ENCODE peak calls at places on chromosomes 6 and 20, in eight cellular contexts. One of them, this sample, is unnamed.

GRCh38 chr6:15842718-15843117 is 179.9 kb upstream of the DTNBP1 start:
- DNase-seq in BE2C: no peak
- DNase-seq in Peyer's patch: no peak
- DNase-seq in HCT116: no peak
- DNase-seq in mesenchymal stem cell: no peak
- DNase-seq in neuronal stem cell: no peak
- DNase-seq in WERI-Rb-1: no peak
- DNase-seq in heart right ventricle: no peak
- DNase-seq in this sample: no peak

GRCh38 chr20:4740774-4741431 is 19.2 kb downstream of the PRND start:
- DNase-seq in WERI-Rb-1: peak; percentile 70
- DNase-seq in heart right ventricle: peak; percentile 34
- DNase-seq in Peyer's patch: peak; percentile 72
- DNase-seq in HCT116: peak; percentile 32
- DNase-seq in neuronal stem cell: peak; percentile 64
- DNase-seq in BE2C: peak; percentile 62
- DNase-seq in mesenchymal stem cell: peak; percentile 50
- DNase-seq in this sample: peak; percentile 76

GRCh38 chr6:157072128-157072527 is 251.2 kb downstream of the TMEM242 start:
- DNase-seq in mesenchymal stem cell: no peak
- DNase-seq in neuronal stem cell: no peak
- DNase-seq in heart right ventricle: no peak
- DNase-seq in WERI-Rb-1: no peak
- DNase-seq in BE2C: no peak
- DNase-seq in HCT116: no peak
- DNase-seq in Peyer's patch: no peak
- DNase-seq in this sample: no peak

GRCh38 chr6:140271759-140272377 is 897.4 kb upstream of the CITED2 start:
- DNase-seq in heart right ventricle: no peak
- DNase-seq in WERI-Rb-1: no peak
- DNase-seq in neuronal stem cell: peak; percentile 32
- DNase-seq in HCT116: no peak
- DNase-seq in BE2C: no peak
- DNase-seq in Peyer's patch: no peak
- DNase-seq in mesenchymal stem cell: no peak
- DNase-seq in this sample: no peak

GRCh38 chr6:133549252-133549925 is 308.2 kb downstream of the EYA4 start:
- DNase-seq in BE2C: no peak
- DNase-seq in neuronal stem cell: peak; percentile 94
- DNase-seq in WERI-Rb-1: no peak
- DNase-seq in mesenchymal stem cell: no peak
- DNase-seq in Peyer's patch: no peak
- DNase-seq in HCT116: no peak
- DNase-seq in heart right ventricle: no peak
- DNase-seq in this sample: peak; percentile 75

GRCh38 chr6:164154588-164154987 is 740.1 kb downstream of the QKI start:
- DNase-seq in Peyer's patch: no peak
- DNase-seq in HCT116: no peak
- DNase-seq in BE2C: no peak
- DNase-seq in heart right ventricle: no peak
- DNase-seq in mesenchymal stem cell: no peak
- DNase-seq in neuronal stem cell: no peak
- DNase-seq in WERI-Rb-1: no peak
- DNase-seq in this sample: no peak

GRCh38 chr20:58851969-58852458 is 502 bp upstream of the GNAS start:
- DNase-seq in BE2C: no peak
- DNase-seq in WERI-Rb-1: no peak
- DNase-seq in mesenchymal stem cell: no peak
- DNase-seq in heart right ventricle: no peak
- DNase-seq in Peyer's patch: no peak
- DNase-seq in neuronal stem cell: no peak
- DNase-seq in HCT116: no peak
- DNase-seq in this sample: no peak

GRCh38 chr6:143405381-143406154 is 44.9 kb downstream of the ADAT2 start:
- DNase-seq in mesenchymal stem cell: peak; percentile 12
- DNase-seq in BE2C: no peak
- DNase-seq in WERI-Rb-1: no peak
- DNase-seq in HCT116: no peak
- DNase-seq in neuronal stem cell: no peak
- DNase-seq in Peyer's patch: no peak
- DNase-seq in heart right ventricle: no peak
- DNase-seq in this sample: no peak

GRCh38 chr20:60209048-60209447 is 250.8 kb downstream of the CDH26 start:
- DNase-seq in Peyer's patch: no peak
- DNase-seq in BE2C: no peak
- DNase-seq in heart right ventricle: no peak
- DNase-seq in WERI-Rb-1: no peak
- DNase-seq in neuronal stem cell: no peak
- DNase-seq in mesenchymal stem cell: no peak
- DNase-seq in HCT116: no peak
- DNase-seq in this sample: no peak

GRCh38 chr20:6588296-6588695 is 179.2 kb upstream of the BMP2 start:
- DNase-seq in heart right ventricle: no peak
- DNase-seq in BE2C: no peak
- DNase-seq in Peyer's patch: no peak
- DNase-seq in neuronal stem cell: no peak
- DNase-seq in WERI-Rb-1: no peak
- DNase-seq in mesenchymal stem cell: no peak
- DNase-seq in HCT116: no peak
- DNase-seq in this sample: no peak

GRCh38 chr6:170083236-170084051 is 207.4 kb downstream of the DLL1 start:
- DNase-seq in Peyer's patch: no peak
- DNase-seq in WERI-Rb-1: no peak
- DNase-seq in mesenchymal stem cell: no peak
- DNase-seq in heart right ventricle: no peak
- DNase-seq in HCT116: no peak
- DNase-seq in neuronal stem cell: no peak
- DNase-seq in BE2C: no peak
- DNase-seq in this sample: no peak

GRCh38 chr6:130215526-130215925 is 7.2 kb downstream of the SAMD3 start:
- DNase-seq in heart right ventricle: no peak
- DNase-seq in mesenchymal stem cell: no peak
- DNase-seq in Peyer's patch: no peak
- DNase-seq in WERI-Rb-1: no peak
- DNase-seq in HCT116: no peak
- DNase-seq in neuronal stem cell: no peak
- DNase-seq in BE2C: no peak
- DNase-seq in this sample: no peak

GRCh38 chr6:56370127-56370540 is 122.8 kb upstream of the COL21A1 start:
- DNase-seq in WERI-Rb-1: no peak
- DNase-seq in Peyer's patch: no peak
- DNase-seq in HCT116: peak; percentile 76
- DNase-seq in neuronal stem cell: peak; percentile 17
- DNase-seq in mesenchymal stem cell: peak; percentile 54
- DNase-seq in heart right ventricle: peak; percentile 72
- DNase-seq in BE2C: peak; percentile 78
- DNase-seq in this sample: no peak

GRCh38 chr6:161238076-161238869 is 35.6 kb downstream of the AGPAT4 start:
- DNase-seq in Peyer's patch: no peak
- DNase-seq in heart right ventricle: no peak
- DNase-seq in BE2C: no peak
- DNase-seq in neuronal stem cell: no peak
- DNase-seq in WERI-Rb-1: no peak
- DNase-seq in HCT116: no peak
- DNase-seq in mesenchymal stem cell: no peak
- DNase-seq in this sample: no peak

GRCh38 chr20:52192296-52193007 is 873 bp upstream of the ZFP64 start:
- DNase-seq in mesenchymal stem cell: peak; percentile 44
- DNase-seq in HCT116: peak; percentile 38
- DNase-seq in BE2C: peak; percentile 59
- DNase-seq in heart right ventricle: peak; percentile 44
- DNase-seq in Peyer's patch: peak; percentile 52
- DNase-seq in WERI-Rb-1: peak; percentile 65
- DNase-seq in neuronal stem cell: peak; percentile 48
- DNase-seq in this sample: peak; percentile 56

GRCh38 chr6:47161176-47161687 is 119.1 kb upstream of the ADGRF1 start:
- DNase-seq in WERI-Rb-1: no peak
- DNase-seq in mesenchymal stem cell: no peak
- DNase-seq in heart right ventricle: no peak
- DNase-seq in HCT116: peak; percentile 29
- DNase-seq in BE2C: no peak
- DNase-seq in neuronal stem cell: no peak
- DNase-seq in Peyer's patch: no peak
- DNase-seq in this sample: no peak

GRCh38 chr6:170442596-170442995 is 110.5 kb downstream of the PSMB1 start:
- DNase-seq in mesenchymal stem cell: no peak
- DNase-seq in neuronal stem cell: no peak
- DNase-seq in heart right ventricle: no peak
- DNase-seq in Peyer's patch: no peak
- DNase-seq in WERI-Rb-1: no peak
- DNase-seq in HCT116: no peak
- DNase-seq in BE2C: no peak
- DNase-seq in this sample: no peak

GRCh38 chr6:89952696-89953095 is 58.4 kb downstream of the GJA10 start:
- DNase-seq in Peyer's patch: peak; percentile 79
- DNase-seq in neuronal stem cell: no peak
- DNase-seq in WERI-Rb-1: no peak
- DNase-seq in mesenchymal stem cell: peak; percentile 21
- DNase-seq in HCT116: no peak
- DNase-seq in heart right ventricle: no peak
- DNase-seq in BE2C: no peak
- DNase-seq in this sample: peak; percentile 89

GRCh38 chr6:30443657-30444450 is 45.5 kb upstream of the HLA-E start:
- DNase-seq in BE2C: no peak
- DNase-seq in mesenchymal stem cell: peak; percentile 13
- DNase-seq in heart right ventricle: no peak
- DNase-seq in Peyer's patch: no peak
- DNase-seq in WERI-Rb-1: no peak
- DNase-seq in HCT116: no peak
- DNase-seq in neuronal stem cell: no peak
- DNase-seq in this sample: no peak

GRCh38 chr6:84811351-84811750 is 47.0 kb upstream of the TBX18 start:
- DNase-seq in neuronal stem cell: no peak
- DNase-seq in mesenchymal stem cell: no peak
- DNase-seq in Peyer's patch: no peak
- DNase-seq in BE2C: no peak
- DNase-seq in WERI-Rb-1: no peak
- DNase-seq in heart right ventricle: no peak
- DNase-seq in HCT116: no peak
- DNase-seq in this sample: no peak

GRCh38 chr6:16136536-16137450 is 7.9 kb downstream of the MYLIP start:
- DNase-seq in neuronal stem cell: no peak
- DNase-seq in BE2C: no peak
- DNase-seq in Peyer's patch: no peak
- DNase-seq in mesenchymal stem cell: peak; percentile 86
- DNase-seq in HCT116: peak; percentile 21
- DNase-seq in heart right ventricle: no peak
- DNase-seq in WERI-Rb-1: no peak
- DNase-seq in this sample: no peak

DNA sequence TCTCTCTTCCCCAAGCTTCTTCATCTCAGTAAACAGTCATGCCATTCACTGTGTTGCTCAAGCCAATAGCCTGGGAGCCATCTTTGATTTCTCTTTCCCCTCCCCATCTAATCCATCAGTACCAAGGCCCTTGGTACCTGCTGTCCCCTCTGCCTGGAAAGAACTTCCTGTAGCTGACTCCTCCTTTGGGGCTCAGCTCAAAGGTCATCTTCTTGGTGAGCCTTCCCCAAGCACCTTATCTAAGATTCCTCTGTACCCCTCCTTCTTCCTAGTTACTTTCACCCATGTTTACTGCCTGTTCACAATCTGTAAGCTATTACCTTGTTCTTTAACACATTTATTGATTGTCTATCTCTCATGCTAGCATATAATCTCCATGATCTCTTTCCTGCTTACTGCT is 3.5 kb downstream of the AARS2 start:
- DNase-seq in HCT116: no peak
- DNase-seq in neuronal stem cell: no peak
- DNase-seq in WERI-Rb-1: no peak
- DNase-seq in mesenchymal stem cell: no peak
- DNase-seq in BE2C: no peak
- DNase-seq in Peyer's patch: no peak
- DNase-seq in heart right ventricle: no peak
- DNase-seq in this sample: no peak
- H3K36me3 ChIP-seq in HCT116: peaks cover 48% of the 10 kb centered on the region
- H3K36me3 ChIP-seq in neuronal stem cell: peaks cover 57% of the 10 kb centered on the region
- H3K36me3 ChIP-seq in WERI-Rb-1: peaks cover 81% of the 10 kb centered on the region
- H3K36me3 ChIP-seq in mesenchymal stem cell: peaks cover 66% of the 10 kb centered on the region
- H3K36me3 ChIP-seq in BE2C: peaks cover 69% of the 10 kb centered on the region
- H3K36me3 ChIP-seq in Peyer's patch: peaks cover 68% of the 10 kb centered on the region
- H3K36me3 ChIP-seq in heart right ventricle: no peaks in the 10 kb centered on the region
- H3K36me3 ChIP-seq in this sample: peaks cover 41% of the 10 kb centered on the region

DNA sequence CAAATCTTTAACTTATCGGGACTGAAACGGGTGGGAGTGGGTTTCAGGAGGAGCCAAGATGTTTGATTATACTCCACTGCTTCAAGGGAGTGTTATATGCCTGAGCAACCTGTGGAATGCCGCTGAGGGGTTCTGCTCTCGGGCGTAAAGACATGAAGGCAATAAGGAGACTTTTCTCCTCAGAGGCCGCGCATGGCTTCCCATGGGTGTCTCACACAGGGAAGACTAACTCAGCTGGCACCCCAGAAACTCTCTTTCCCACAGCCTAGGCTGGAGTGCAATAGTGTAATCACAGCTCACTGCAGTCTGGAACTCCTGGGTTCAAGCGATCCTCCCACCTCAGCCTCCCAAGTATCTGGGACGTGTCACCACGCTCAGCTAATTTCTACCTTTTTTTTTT is 5.1 kb upstream of the C20orf141 start:
- DNase-seq in neuronal stem cell: no peak
- DNase-seq in BE2C: no peak
- DNase-seq in WERI-Rb-1: no peak
- DNase-seq in Peyer's patch: no peak
- DNase-seq in HCT116: no peak
- DNase-seq in mesenchymal stem cell: no peak
- DNase-seq in heart right ventricle: no peak
- DNase-seq in this sample: no peak
- H3K36me3 ChIP-seq in neuronal stem cell: no peaks in the 10 kb centered on the region
- H3K36me3 ChIP-seq in BE2C: no peaks in the 10 kb centered on the region
- H3K36me3 ChIP-seq in WERI-Rb-1: no peaks in the 10 kb centered on the region
- H3K36me3 ChIP-seq in Peyer's patch: no peaks in the 10 kb centered on the region
- H3K36me3 ChIP-seq in HCT116: no peaks in the 10 kb centered on the region
- H3K36me3 ChIP-seq in mesenchymal stem cell: no peaks in the 10 kb centered on the region
- H3K36me3 ChIP-seq in heart right ventricle: no peaks in the 10 kb centered on the region
- H3K36me3 ChIP-seq in this sample: no peaks in the 10 kb centered on the region

GRCh38 chr20:50848846-50849673 is 54.2 kb downstream of the BCAS4 start:
- DNase-seq in neuronal stem cell: no peak
- DNase-seq in HCT116: no peak
- DNase-seq in BE2C: no peak
- DNase-seq in Peyer's patch: peak; percentile 30
- DNase-seq in mesenchymal stem cell: no peak
- DNase-seq in heart right ventricle: no peak
- DNase-seq in WERI-Rb-1: no peak
- DNase-seq in this sample: no peak
- H3K36me3 ChIP-seq in neuronal stem cell: peaks cover 2% of the 10 kb centered on the region
- H3K36me3 ChIP-seq in HCT116: no peaks in the 10 kb centered on the region
- H3K36me3 ChIP-seq in BE2C: no peaks in the 10 kb centered on the region
- H3K36me3 ChIP-seq in Peyer's patch: no peaks in the 10 kb centered on the region
- H3K36me3 ChIP-seq in mesenchymal stem cell: no peaks in the 10 kb centered on the region
- H3K36me3 ChIP-seq in heart right ventricle: no peaks in the 10 kb centered on the region
- H3K36me3 ChIP-seq in WERI-Rb-1: no peaks in the 10 kb centered on the region
- H3K36me3 ChIP-seq in this sample: no peaks in the 10 kb centered on the region

DNA sequence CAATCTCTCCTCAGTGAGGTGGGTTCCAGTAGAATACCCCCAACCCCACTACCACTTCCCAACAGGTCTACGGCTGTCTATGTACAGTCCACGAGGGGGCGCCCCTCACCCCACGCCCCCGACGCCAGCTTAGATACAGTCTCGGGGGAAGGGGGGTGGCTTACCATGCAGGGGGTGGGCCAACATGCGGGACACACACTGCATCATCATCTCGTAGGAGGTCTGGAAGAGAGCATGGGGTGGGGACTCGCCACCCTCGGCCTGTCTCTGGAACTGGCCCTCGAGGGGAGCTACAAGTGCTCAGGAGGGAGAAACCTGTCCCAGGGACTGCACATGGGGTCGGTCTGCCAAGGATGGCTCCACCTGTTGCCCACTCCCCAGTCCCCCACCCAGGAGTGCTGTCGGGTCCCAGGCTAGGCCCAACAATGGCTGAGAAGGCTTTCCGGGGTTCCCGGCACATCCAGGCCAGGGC is 8.5 kb downstream of the MTCH1 start:
- DNase-seq in mesenchymal stem cell: peak; percentile 18
- DNase-seq in WERI-Rb-1: peak; percentile 45
- DNase-seq in Peyer's patch: no peak
- DNase-seq in neuronal stem cell: no peak
- DNase-seq in heart right ventricle: no peak
- DNase-seq in HCT116: no peak
- DNase-seq in BE2C: peak; percentile 58
- DNase-seq in this sample: no peak
- H3K36me3 ChIP-seq in mesenchymal stem cell: peaks cover 72% of the 10 kb centered on the region
- H3K36me3 ChIP-seq in WERI-Rb-1: peaks cover 90% of the 10 kb centered on the region
- H3K36me3 ChIP-seq in Peyer's patch: peaks cover 65% of the 10 kb centered on the region
- H3K36me3 ChIP-seq in neuronal stem cell: peaks cover 47% of the 10 kb centered on the region
- H3K36me3 ChIP-seq in heart right ventricle: peaks cover 4% of the 10 kb centered on the region
- H3K36me3 ChIP-seq in HCT116: peaks cover 75% of the 10 kb centered on the region
- H3K36me3 ChIP-seq in BE2C: peaks cover 58% of the 10 kb centered on the region
- H3K36me3 ChIP-seq in this sample: peaks cover 47% of the 10 kb centered on the region